ENCODE peak calls at places on chromosomes 16 and 17, in nine cellular contexts. A, O, W, F, B, S, L, D and J are unnamed samples.

GRCh38 chr17:65618516-65618915 is 57.1 kb upstream of the AXIN2 start:
- DNase-seq in B (no peak), F (no peak), O (no peak), D (no peak), W (no peak), S (no peak), L (no peak), A (no peak), J (no peak)

GRCh38 chr17:51801626-51802025 is 356.9 kb downstream of the CA10 start:
- DNase-seq in A (no peak), S (no peak), O (no peak), F (no peak), L (no peak), B (no peak), W (no peak), D (no peak), J (no peak)

GRCh38 chr16:8924214-8924613 is 39.5 kb downstream of the USP7 start:
- DNase-seq in W (no peak), D (no peak), F (no peak), S (no peak), A (no peak), O (no peak), B (no peak), L (no peak), J (no peak)

GRCh38 chr16:61580579-61580978 is 455.7 kb downstream of the CDH8 start:
- DNase-seq in O (no peak), A (no peak), D (no peak), L (no peak), B (no peak), S (no peak), F (no peak), W (no peak), J (no peak)

GRCh38 chr17:65953316-65954147 is 238.4 kb downstream of the CEP112 start:
- DNase-seq in F (peak), L (no peak), O (no peak), D (peak), S (no peak), A (no peak), W (no peak), B (no peak), J (no peak)

GRCh38 chr16:50102046-50102756 is 36.4 kb downstream of the HEATR3 start:
- DNase-seq in L (no peak), A (no peak), O (no peak), D (no peak), S (no peak), B (no peak), W (no peak), F (no peak), J (no peak)

GRCh38 chr17:77467513-77467912 is 326.7 kb downstream of the SEC14L1 start:
- DNase-seq in W (no peak), F (no peak), A (no peak), D (no peak), S (no peak), B (no peak), O (no peak), L (no peak), J (no peak)

GRCh38 chr16:71540-72341 is 690 bp downstream of the RHBDF1 start:
- DNase-seq in F (peak), A (no peak), L (no peak), B (no peak), W (no peak), O (no peak), S (no peak), D (peak), J (peak)

GRCh38 chr17:77948690-77949114 is 9.8 kb upstream of the TNRC6C start:
- DNase-seq in F (peak), D (peak), A (no peak), B (no peak), O (peak), W (no peak), L (no peak), S (no peak), J (no peak)